ENCODE peak calls at places on chromosomes 12 and 14, in five cellular contexts. P, M, N, V and F are unnamed samples.

GRCh38 chr14:88551936-88552565 is 2.8 kb downstream of the PTPN21 start:
- DNase-seq in P (no peak), M (no peak), N (no peak), V (no peak), F (no peak)

GRCh38 chr14:97580923-97581495 is 783.8 kb downstream of the VRK1 start:
- DNase-seq in P (no peak), M (no peak), N (no peak), V (no peak), F (peak)

GRCh38 chr12:123696641-123697040 is 15.5 kb upstream of the ATP6V0A2 start:
- DNase-seq in P (no peak), M (no peak), N (no peak), V (no peak), F (no peak)

GRCh38 chr14:52033131-52033642 is 35.7 kb downstream of the NID2 start:
- DNase-seq in P (no peak), M (no peak), N (no peak), V (no peak), F (no peak)

GRCh38 chr14:59583755-59584154 is 7.1 kb upstream of the CCDC175 start:
- DNase-seq in P (no peak), M (no peak), N (no peak), V (no peak), F (peak)

GRCh38 chr12:26691234-26691970 is 141.6 kb downstream of the ITPR2 start:
- DNase-seq in P (peak), M (peak), N (peak), V (peak), F (peak)

GRCh38 chr14:75831971-75832370 is 149.8 kb downstream of the TGFB3 start:
- DNase-seq in P (no peak), M (no peak), N (no peak), V (no peak), F (peak)

GRCh38 chr12:16555630-16556029 is 50.3 kb downstream of the LMO3 start:
- DNase-seq in P (no peak), M (no peak), N (no peak), V (no peak), F (no peak)

GRCh38 chr14:35339761-35340406 is 47.7 kb downstream of the PSMA6 start:
- DNase-seq in P (no peak), M (no peak), N (no peak), V (no peak), F (peak)

GRCh38 chr14:102086346-102086971 is 385 bp downstream of the HSP90AA1 start:
- DNase-seq in P (no peak), M (no peak), N (no peak), V (no peak), F (peak)

GRCh38 chr14:58663494-58664111 is 25.8 kb downstream of the DACT1 start:
- DNase-seq in P (no peak), M (no peak), N (no peak), V (peak), F (no peak)

GRCh38 chr12:109730306-109731145 is 16.9 kb downstream of the FAM222A start:
- DNase-seq in P (no peak), M (no peak), N (no peak), V (no peak), F (peak)

GRCh38 chr12:10771132-10771733 is 31.2 kb downstream of the TAS2R7 start:
- DNase-seq in P (peak), M (peak), N (peak), V (no peak), F (peak)

GRCh38 chr14:105398726-105399440 is 545 bp downstream of the TEX22 start:
- DNase-seq in P (no peak), M (no peak), N (peak), V (no peak), F (peak)

GRCh38 chr12:91274886-91275285 is 92.3 kb upstream of the DCN start:
- DNase-seq in P (no peak), M (no peak), N (no peak), V (no peak), F (no peak)

GRCh38 chr12:72053604-72054003 is 115.0 kb downstream of the TPH2 start:
- DNase-seq in P (no peak), M (no peak), N (no peak), V (no peak), F (no peak)

GRCh38 chr12:81274619-81275018 is 196.7 kb downstream of the ACSS3 start:
- DNase-seq in P (no peak), M (no peak), N (no peak), V (no peak), F (no peak)

GRCh38 chr14:39351708-39352107 is 80.5 kb downstream of the FBXO33 start:
- DNase-seq in P (no peak), M (no peak), N (no peak), V (no peak), F (no peak)

GRCh38 chr12:88556213-88556612 is 24.1 kb downstream of the KITLG start:
- DNase-seq in P (no peak), M (no peak), N (no peak), V (no peak), F (no peak)

GRCh38 chr12:42631507-42631906 is 42.0 kb upstream of the PRICKLE1 start:
- DNase-seq in P (no peak), M (no peak), N (no peak), V (no peak), F (peak)

GRCh38 chr12:93127582-93128331 is 198.7 kb upstream of the EEA1 start:
- DNase-seq in P (no peak), M (no peak), N (peak), V (no peak), F (peak)

GRCh38 chr12:108560321-108560721 is 652 bp downstream of the SART3 start:
- DNase-seq in P (no peak), M (no peak), N (peak), V (no peak), F (peak)

GRCh38 chr14:54610051-54610977 is 43.4 kb downstream of the SAMD4A start:
- DNase-seq in P (no peak), M (no peak), N (no peak), V (no peak), F (no peak)

GRCh38 chr14:104462651-104463630 is 116.6 kb upstream of the C14orf180 start:
- DNase-seq in P (no peak), M (no peak), N (no peak), V (no peak), F (no peak)

GRCh38 chr14:97513891-97514290 is 716.7 kb downstream of the VRK1 start:
- DNase-seq in P (no peak), M (no peak), N (no peak), V (no peak), F (no peak)

GRCh38 chr12:60148109-60148508 is 552.3 kb downstream of the SLC16A7 start:
- DNase-seq in P (no peak), M (no peak), N (no peak), V (no peak), F (no peak)

GRCh38 chr14:69043007-69043444 is 63.9 kb upstream of the ACTN1 start:
- DNase-seq in P (no peak), M (no peak), N (no peak), V (no peak), F (peak)

GRCh38 chr12:50003595-50003994 is 21.7 kb downstream of the RACGAP1 start:
- DNase-seq in P (no peak), M (no peak), N (no peak), V (no peak), F (no peak)

GRCh38 chr12:111469406-111469805 is 63.7 kb downstream of the SH2B3 start:
- DNase-seq in P (no peak), M (no peak), N (no peak), V (no peak), F (no peak)

GRCh38 chr14:41423503-41423902 is 183.2 kb upstream of the LRFN5 start:
- DNase-seq in P (no peak), M (no peak), N (no peak), V (no peak), F (no peak)

GRCh38 chr14:26606729-26607128 is 8.9 kb upstream of the NOVA1 start:
- DNase-seq in P (no peak), M (no peak), N (no peak), V (no peak), F (no peak)

GRCh38 chr12:24759155-24759554 is 189.7 kb downstream of the BCAT1 start:
- DNase-seq in P (no peak), M (no peak), N (peak), V (no peak), F (peak)
- TF ChIP-seq MAX in P (no peak), M (no peak), N (no peak), V (no peak), F (no peak)

GRCh38 chr12:52876371-52876770 is 27.6 kb upstream of the KRT78 start:
- DNase-seq in P (no peak), M (no peak), N (no peak), V (no peak), F (no peak)
- TF ChIP-seq MAX in P (no peak), M (no peak), N (no peak), V (no peak), F (no peak)

GRCh38 chr12:130437555-130438242 is 100.0 kb downstream of the PIWIL1 start:
- DNase-seq in P (no peak), M (no peak), N (no peak), V (no peak), F (no peak)
- TF ChIP-seq MAX in P (no peak), M (no peak), N (no peak), V (no peak), F (no peak)

DNA sequence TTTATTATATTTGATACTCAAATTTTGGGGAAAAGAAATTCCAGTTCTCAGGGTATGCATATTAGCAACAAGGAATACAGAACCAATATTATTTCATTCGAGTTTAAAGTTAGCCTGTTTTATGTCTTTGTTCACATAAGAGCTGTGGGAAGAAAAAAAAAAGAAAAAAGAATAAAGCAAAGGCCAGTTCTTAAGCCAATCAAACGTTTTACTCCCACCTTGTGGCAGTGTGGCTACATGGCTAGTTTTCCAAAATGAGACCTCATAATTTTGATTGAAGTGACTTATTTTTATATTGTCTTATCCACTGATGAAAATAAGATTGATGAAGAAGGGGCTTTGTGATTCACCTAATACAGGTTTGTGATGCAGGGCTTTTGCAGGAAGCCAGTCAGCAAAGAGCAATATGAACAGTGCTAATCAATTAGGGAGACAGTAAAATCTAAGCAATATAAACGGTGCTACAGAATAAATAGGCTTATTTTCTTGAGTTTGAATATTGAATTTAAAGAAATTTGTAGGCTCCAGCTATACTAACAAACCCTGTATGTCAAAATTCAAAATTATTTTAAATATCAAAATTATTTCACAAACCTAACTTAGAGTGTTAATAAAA is 624.1 kb upstream of the FOXG1 start:
- DNase-seq in P (no peak), M (no peak), N (no peak), V (no peak), F (peak)
- TF ChIP-seq MAX in P (no peak), M (no peak), N (no peak), V (no peak), F (no peak)